ENCODE peak calls at places on chromosome 4, in nine cellular contexts. L is PC-3, H is HCT116, U is GM23338, O is OCI-LY7, T is neural progenitor cell, X is GM23248, E is hepatocyte, B is SK-N-SH. S is an unnamed sample.

GRCh38 chr4:89952458-89952857 is 57.8 kb downstream of the MMRN1 start:
- DNase-seq in L (no peak), H (no peak), U (no peak), O (no peak), T (no peak), X (no peak), E (no peak), B (no peak), S (no peak)

GRCh38 chr4:8510611-8511285 is 69.4 kb upstream of the GPR78 start:
- DNase-seq in L (no peak), H (no peak), U (no peak), O (no peak), T (no peak), X (no peak), E (no peak), B (no peak), S (no peak)

GRCh38 chr4:142095886-142096605 is 459.7 kb downstream of the IL15 start:
- DNase-seq in L (peak), H (peak), U (no peak), O (no peak), T (no peak), X (peak), E (no peak), B (no peak), S (no peak)

GRCh38 chr4:25106363-25107151 is 53.7 kb downstream of the SEPSECS start:
- DNase-seq in L (no peak), H (no peak), U (no peak), O (no peak), T (no peak), X (no peak), E (no peak), B (no peak), S (no peak)

GRCh38 chr4:159685406-159686092 is 582.7 kb downstream of the RAPGEF2 start:
- DNase-seq in L (no peak), H (no peak), U (peak), O (no peak), T (peak), X (no peak), E (no peak), B (no peak), S (no peak)

GRCh38 chr4:173835863-173836262 is 305.8 kb upstream of the HAND2 start:
- DNase-seq in L (peak), H (no peak), U (peak), O (no peak), T (peak), X (peak), E (peak), B (peak), S (no peak)

GRCh38 chr4:184474261-184475095 is at the start of gene IRF2:
- DNase-seq in L (peak), H (peak), U (peak), O (peak), T (peak), X (peak), E (peak), B (peak), S (peak)

GRCh38 chr4:77332696-77333270 is 175.8 kb downstream of the CCNG2 start:
- DNase-seq in L (no peak), H (no peak), U (no peak), O (no peak), T (peak), X (no peak), E (peak), B (no peak), S (no peak)

GRCh38 chr4:7247946-7248345 is 55.6 kb downstream of the SORCS2 start:
- DNase-seq in L (no peak), H (no peak), U (no peak), O (no peak), T (no peak), X (no peak), E (no peak), B (no peak), S (no peak)

GRCh38 chr4:5998333-5998936 is 19.8 kb downstream of the C4orf50 start:
- DNase-seq in L (peak), H (peak), U (peak), O (peak), T (peak), X (peak), E (peak), B (peak), S (peak)

GRCh38 chr4:84894621-84895020 is 71.9 kb downstream of the WDFY3 start:
- DNase-seq in L (no peak), H (no peak), U (no peak), O (no peak), T (no peak), X (no peak), E (no peak), B (no peak), S (no peak)

GRCh38 chr4:82491251-82491960 is 61.0 kb downstream of the ENOPH1 start:
- DNase-seq in L (peak), H (no peak), U (no peak), O (no peak), T (no peak), X (no peak), E (no peak), B (no peak), S (no peak)

GRCh38 chr4:53781614-53782467 is 190.6 kb upstream of the LNX1 start:
- DNase-seq in L (peak), H (no peak), U (no peak), O (no peak), T (no peak), X (no peak), E (no peak), B (no peak), S (no peak)

GRCh38 chr4:55543858-55544257 is 2.9 kb downstream of the CLOCK start:
- DNase-seq in L (peak), H (peak), U (no peak), O (peak), T (no peak), X (peak), E (no peak), B (peak), S (no peak)

GRCh38 chr4:173076903-173077629 is 91.5 kb upstream of the GALNT7 start:
- DNase-seq in L (peak), H (no peak), U (no peak), O (no peak), T (no peak), X (peak), E (no peak), B (no peak), S (no peak)

GRCh38 chr4:143185253-143186107 is 763 bp downstream of the USP38 start:
- DNase-seq in L (peak), H (no peak), U (peak), O (peak), T (peak), X (peak), E (peak), B (peak), S (peak)

GRCh38 chr4:23368081-23368697 is 521.7 kb downstream of the PPARGC1A start:
- DNase-seq in L (peak), H (no peak), U (peak), O (no peak), T (peak), X (no peak), E (peak), B (peak), S (no peak)

GRCh38 chr4:57099363-57099762 is 10.8 kb downstream of the IGFBP7 start:
- DNase-seq in L (no peak), H (no peak), U (no peak), O (no peak), T (no peak), X (no peak), E (no peak), B (no peak), S (no peak)

GRCh38 chr4:112093636-112094202 is 51.5 kb upstream of the FAM241A start:
- DNase-seq in L (no peak), H (no peak), U (no peak), O (no peak), T (no peak), X (no peak), E (no peak), B (no peak), S (no peak)

GRCh38 chr4:20662851-20663250 is 37.4 kb upstream of the PACRGL start:
- DNase-seq in L (peak), H (no peak), U (no peak), O (no peak), T (no peak), X (peak), E (no peak), B (no peak), S (no peak)

GRCh38 chr4:149031399-149031798 is 589.2 kb upstream of the NR3C2 start:
- DNase-seq in L (peak), H (peak), U (peak), O (peak), T (peak), X (peak), E (peak), B (no peak), S (peak)

GRCh38 chr4:31104033-31104432 is 383.9 kb downstream of the PCDH7 start:
- DNase-seq in L (no peak), H (no peak), U (no peak), O (no peak), T (no peak), X (no peak), E (no peak), B (no peak), S (no peak)

GRCh38 chr4:31097999-31098398 is 377.8 kb downstream of the PCDH7 start:
- DNase-seq in L (no peak), H (no peak), U (no peak), O (no peak), T (no peak), X (no peak), E (no peak), B (no peak), S (no peak)

GRCh38 chr4:31106419-31106818 is 386.2 kb downstream of the PCDH7 start:
- DNase-seq in L (no peak), H (no peak), U (no peak), O (no peak), T (no peak), X (no peak), E (no peak), B (no peak), S (no peak)

GRCh38 chr4:31104596-31104995 is 384.4 kb downstream of the PCDH7 start:
- DNase-seq in L (no peak), H (no peak), U (no peak), O (no peak), T (no peak), X (no peak), E (no peak), B (no peak), S (no peak)

DNA sequence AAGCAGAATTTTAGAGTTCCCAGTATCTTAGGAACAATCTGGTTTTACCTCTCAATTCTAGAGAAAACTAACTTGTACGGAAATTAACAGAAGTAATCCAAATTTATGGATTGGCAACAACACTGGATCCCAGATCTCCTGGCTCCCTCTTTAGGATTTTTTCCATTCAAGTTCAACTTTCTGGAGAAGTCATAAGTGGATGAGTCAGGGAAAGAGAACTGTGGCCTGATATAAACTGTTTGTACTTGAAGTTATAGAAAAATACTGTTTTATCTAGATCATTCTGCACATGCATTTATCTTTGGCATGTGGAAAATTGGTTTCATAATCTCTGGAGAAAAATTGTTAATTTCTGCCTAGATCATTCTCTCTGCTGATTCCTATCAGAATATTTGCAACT is 380.4 kb downstream of the PCDH7 start:
- DNase-seq in L (no peak), H (no peak), U (no peak), O (no peak), T (no peak), X (no peak), E (no peak), B (no peak), S (no peak)
- H3K27ac ChIP-seq in L (no peak), H (peak), U (no peak), O (no peak), T (no peak), X (no peak), E (peak), B (no peak), S (no peak)

DNA sequence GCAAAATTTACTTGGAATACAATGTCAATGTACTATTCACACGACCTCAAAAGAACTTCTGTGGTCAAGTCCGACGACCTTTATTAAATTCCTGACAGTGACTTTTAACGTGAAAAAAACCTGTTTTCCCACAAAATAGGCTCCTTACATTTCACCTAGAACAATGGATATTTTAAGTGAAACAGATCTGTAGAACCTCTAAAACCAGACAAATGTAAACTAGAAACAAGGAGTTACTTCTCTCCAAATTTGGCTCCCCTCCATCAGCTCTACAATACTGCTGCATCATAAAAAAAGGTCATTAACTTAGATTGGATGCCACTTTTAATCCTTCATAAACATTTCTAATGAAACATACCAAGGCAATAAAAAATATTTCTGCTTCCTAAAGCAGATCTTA is 1.2 kb downstream of the NEK1 start:
- DNase-seq in L (no peak), H (no peak), U (no peak), O (no peak), T (no peak), X (peak), E (no peak), B (no peak), S (no peak)
- TF ChIP-seq EZH2phosphoT487 in L (no peak), H (no peak), U (no peak), O (no peak), T (no peak), X (no peak), E (no peak), B (no peak), S (no peak)

DNA sequence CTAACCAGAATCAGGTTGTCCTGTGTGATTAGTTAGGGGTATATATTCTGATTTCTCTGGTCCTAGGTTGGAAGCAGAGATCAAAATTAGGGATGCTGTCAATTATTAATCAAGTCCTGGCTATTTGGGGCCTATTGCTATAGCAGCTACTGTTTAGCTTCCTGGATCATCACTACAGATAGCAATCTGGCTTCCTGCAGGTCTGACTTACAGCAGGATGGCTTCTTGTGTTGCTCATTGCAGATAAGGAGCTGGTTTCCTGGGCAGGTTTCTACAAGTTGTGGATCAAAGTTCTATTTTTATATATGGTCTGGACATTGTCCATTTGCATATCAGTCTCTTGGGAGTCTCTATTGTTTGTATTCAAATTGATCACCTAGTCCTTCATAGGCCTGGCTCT is 57.7 kb upstream of the C4orf54 start:
- DNase-seq in L (peak), H (no peak), U (no peak), O (no peak), T (no peak), X (no peak), E (peak), B (no peak), S (no peak)
- H3K27ac ChIP-seq in L (no peak), H (no peak), U (no peak), O (no peak), T (no peak), X (no peak), E (peak), B (no peak), S (no peak)

GRCh38 chr4:3708103-3708510 is 58.1 kb upstream of the ADRA2C start:
- DNase-seq in L (no peak), H (no peak), U (no peak), O (no peak), T (peak), X (peak), E (no peak), B (no peak), S (no peak)

GRCh38 chr4:3708611-3709010 is 57.6 kb upstream of the ADRA2C start:
- DNase-seq in L (no peak), H (no peak), U (no peak), O (no peak), T (no peak), X (no peak), E (no peak), B (no peak), S (no peak)

GRCh38 chr4:3710451-3711182 is 55.6 kb upstream of the ADRA2C start:
- DNase-seq in L (no peak), H (no peak), U (no peak), O (no peak), T (peak), X (no peak), E (no peak), B (no peak), S (no peak)

GRCh38 chr4:3709846-3710441 is 56.2 kb upstream of the ADRA2C start:
- DNase-seq in L (no peak), H (no peak), U (no peak), O (no peak), T (no peak), X (no peak), E (no peak), B (no peak), S (no peak)

DNA sequence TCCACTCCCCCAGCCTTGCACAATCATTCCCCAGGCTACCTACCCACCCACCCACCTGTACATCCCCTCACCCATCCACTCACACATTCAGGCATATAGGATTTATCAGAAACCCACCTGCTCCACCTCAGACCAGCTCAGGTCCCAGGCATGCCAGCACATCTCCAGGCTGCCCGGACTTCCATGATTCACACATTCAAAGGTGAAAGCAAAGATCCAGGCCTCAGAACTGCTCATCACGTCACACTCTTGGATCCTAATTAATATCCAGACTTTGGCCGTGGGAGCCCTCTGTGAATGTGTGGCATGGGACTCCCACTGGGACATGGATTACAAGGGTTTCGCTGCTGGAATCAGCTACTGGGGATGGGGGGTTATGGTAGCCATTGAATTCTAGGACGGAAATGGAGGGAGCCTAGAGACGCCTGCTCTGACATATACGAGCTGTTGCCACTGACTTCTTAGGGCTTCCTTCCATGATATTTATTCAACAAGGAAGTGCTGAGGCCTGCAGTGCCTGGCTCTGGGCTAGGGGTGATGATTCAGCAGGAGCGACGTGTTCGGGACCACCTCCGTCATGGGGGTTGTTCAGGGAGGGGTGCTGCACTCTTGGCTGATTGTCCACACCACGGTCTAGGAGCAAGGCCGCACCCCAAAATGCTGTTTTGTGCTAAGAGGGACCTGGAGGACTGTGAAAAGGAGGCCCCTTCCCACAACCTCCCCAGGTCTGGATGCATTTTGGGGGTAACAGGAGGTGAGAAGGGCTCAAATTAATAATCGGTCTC is 56.9 kb upstream of the ADRA2C start:
- DNase-seq in L (no peak), H (no peak), U (no peak), O (no peak), T (no peak), X (no peak), E (no peak), B (no peak), S (no peak)
- TF ChIP-seq EZH2phosphoT487 in L (no peak), H (no peak), U (no peak), O (no peak), T (no peak), X (no peak), E (no peak), B (no peak), S (no peak)